ENCODE peak calls at places on chromosomes 2 and 18, in six cellular contexts. N is heart left ventricle, M is RWPE1, C is psoas muscle, K is HCT116, O is left lung. Z is an unnamed sample.

GRCh38 chr2:70479816-70480215 is 73.8 kb downstream of the TGFA start:
- DNase-seq in K (no peak), O (no peak), N (no peak), C (no peak), M (no peak), Z (no peak)

GRCh38 chr18:64142904-64143303 is 6.0 kb downstream of the LINC00305 start:
- DNase-seq in O (no peak), C (no peak), N (no peak), M (no peak), K (no peak), Z (no peak)

GRCh38 chr2:34738691-34739090 is 1139.6 kb upstream of the FAM98A start:
- DNase-seq in O (no peak), K (no peak), M (no peak), N (no peak), C (no peak), Z (no peak)

GRCh38 chr2:158098171-158098570 is 3.5 kb upstream of the UPP2 start:
- DNase-seq in M (no peak), N (no peak), C (no peak), K (no peak), O (no peak), Z (no peak)

GRCh38 chr2:108534577-108535379 is 508 bp downstream of the LIMS1 start:
- DNase-seq in N (peak), C (no peak), M (peak), O (peak), K (no peak), Z (peak)

GRCh38 chr2:78541088-78541450 is 484.4 kb upstream of the REG3G start:
- DNase-seq in M (no peak), N (no peak), O (no peak), K (no peak), C (no peak), Z (no peak)

GRCh38 chr2:39488450-39488849 is 51.4 kb upstream of the MAP4K3 start:
- DNase-seq in M (no peak), C (no peak), K (no peak), N (no peak), O (no peak), Z (no peak)

GRCh38 chr18:10973579-10974260 is 175.6 kb downstream of the PIEZO2 start:
- DNase-seq in N (no peak), K (no peak), C (no peak), M (peak), O (no peak), Z (no peak)

GRCh38 chr18:635171-635570 is 22.3 kb upstream of the TYMS start:
- DNase-seq in O (no peak), M (no peak), N (no peak), K (no peak), C (no peak), Z (no peak)

GRCh38 chr2:217890445-217890844 is 112.3 kb downstream of the TNS1 start:
- DNase-seq in C (peak), O (no peak), M (no peak), K (no peak), N (no peak), Z (peak)

GRCh38 chr2:49616800-49617199 is 462.5 kb upstream of the FSHR start:
- DNase-seq in N (no peak), O (no peak), K (no peak), C (no peak), M (no peak), Z (no peak)

GRCh38 chr2:174125151-174125550 is 123.2 kb downstream of the OLA1 start:
- DNase-seq in O (no peak), C (no peak), M (no peak), N (no peak), K (no peak), Z (no peak)

GRCh38 chr2:80256396-80257167 is 48.0 kb downstream of the LRRTM1 start:
- DNase-seq in K (no peak), O (no peak), C (no peak), N (no peak), M (peak), Z (no peak)

GRCh38 chr2:96909651-96910050 is 39.8 kb upstream of the SEMA4C start:
- DNase-seq in O (no peak), M (no peak), C (no peak), K (no peak), N (no peak), Z (no peak)

GRCh38 chr2:120599064-120599463 is 136.6 kb upstream of the GLI2 start:
- DNase-seq in O (peak), K (no peak), N (peak), C (no peak), M (no peak), Z (no peak)

GRCh38 chr2:213353419-213353818 is 69.2 kb downstream of the SPAG16 start:
- DNase-seq in K (no peak), N (no peak), M (no peak), O (no peak), C (no peak), Z (no peak)

GRCh38 chr2:70795164-70795995 is 4.9 kb upstream of the FIGLA start:
- DNase-seq in K (no peak), O (no peak), M (no peak), C (no peak), N (no peak), Z (no peak)

GRCh38 chr2:158740591-158740990 is 54.5 kb upstream of the DAPL1 start:
- DNase-seq in K (no peak), O (no peak), C (no peak), M (no peak), N (no peak), Z (no peak)

GRCh38 chr2:226554726-226555125 is 244.9 kb downstream of the IRS1 start:
- DNase-seq in O (no peak), C (no peak), N (no peak), K (no peak), M (no peak), Z (no peak)

GRCh38 chr2:154425999-154426398 is 272.5 kb upstream of the KCNJ3 start:
- DNase-seq in C (no peak), K (no peak), M (no peak), N (no peak), O (no peak), Z (no peak)

GRCh38 chr2:71379086-71379485 is 47.5 kb downstream of the ZNF638 start:
- DNase-seq in K (peak), M (peak), N (no peak), C (no peak), O (no peak), Z (no peak)

GRCh38 chr2:37231251-37232130 is at the start of the genes CEBPZ and NDUFAF7:
- DNase-seq in O (peak), M (peak), C (peak), K (peak), N (peak), Z (peak)

GRCh38 chr2:211439011-211439410 is 882.6 kb downstream of the CPS1 start:
- DNase-seq in O (no peak), M (no peak), K (no peak), N (no peak), C (no peak), Z (no peak)

GRCh38 chr2:235286624-235287368 is 207.0 kb upstream of the AGAP1 start:
- DNase-seq in N (no peak), C (no peak), O (no peak), M (no peak), K (no peak), Z (no peak)

GRCh38 chr18:32724071-32724696 is 48.6 kb downstream of the KLHL14 start:
- DNase-seq in M (no peak), C (no peak), K (no peak), N (no peak), O (no peak), Z (no peak)

GRCh38 chr2:222468338-222468737 is 44.0 kb downstream of the SGPP2 start:
- DNase-seq in N (peak), C (peak), K (no peak), O (no peak), M (no peak), Z (no peak)

GRCh38 chr2:10222-10875 is 36.0 kb downstream of the FAM110C start:
- DNase-seq in C (peak), O (peak), N (peak), K (no peak), M (no peak), Z (peak)

GRCh38 chr2:54065411-54065810 is 50.0 kb upstream of the ACYP2 start:
- DNase-seq in K (no peak), N (no peak), O (no peak), C (no peak), M (peak), Z (no peak)

GRCh38 chr2:28226558-28226957 is 166.1 kb upstream of the FOSL2 start:
- DNase-seq in O (no peak), N (no peak), C (no peak), M (no peak), K (no peak), Z (no peak)

GRCh38 chr18:26190506-26190905 is 35.7 kb upstream of the TAF4B start:
- DNase-seq in K (no peak), N (no peak), C (no peak), O (no peak), M (no peak), Z (no peak)

GRCh38 chr2:160334028-160334729 is 134.1 kb upstream of the ITGB6 start:
- DNase-seq in C (no peak), N (no peak), K (no peak), M (no peak), O (no peak), Z (no peak)

GRCh38 chr2:109372171-109372568 is 241.6 kb downstream of the SEPTIN10 start:
- DNase-seq in N (no peak), O (no peak), C (no peak), K (no peak), M (no peak), Z (no peak)

GRCh38 chr2:197293252-197294007 is 17.1 kb downstream of the ANKRD44 start:
- DNase-seq in O (no peak), K (no peak), M (no peak), N (no peak), C (no peak), Z (no peak)
- H3K27ac ChIP-seq in O (peak), K (no peak), M (no peak), N (peak), C (peak), Z (no peak)

DNA sequence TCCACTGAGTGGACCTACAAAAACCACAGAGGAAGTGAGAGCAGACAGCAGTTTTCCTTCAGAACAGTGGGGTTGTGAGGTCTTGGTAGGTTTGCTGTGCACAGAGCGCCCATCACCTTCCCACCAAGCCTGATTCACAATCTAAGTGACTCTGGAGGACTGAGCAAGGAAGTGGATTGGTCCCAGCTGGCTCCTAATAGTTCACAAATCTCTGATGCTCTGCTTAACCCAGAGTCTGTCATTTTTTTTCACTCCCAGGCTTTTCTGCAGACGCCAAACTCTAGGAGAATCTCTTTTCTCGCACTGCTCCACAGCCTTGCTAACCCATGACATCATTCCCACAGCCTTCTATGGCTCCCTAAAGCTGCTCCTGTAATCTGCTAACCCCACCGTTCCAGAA is 280.4 kb downstream of the C1D start:
- DNase-seq in C (no peak), N (no peak), K (no peak), M (no peak), O (no peak), Z (no peak)
- TF ChIP-seq CTCF in C (no peak), N (no peak), K (no peak), M (no peak), O (no peak), Z (no peak)

GRCh38 chr2:127429291-127429690 is 11.1 kb downstream of the PROC start:
- DNase-seq in K (no peak), C (no peak), O (no peak), M (no peak), N (no peak), Z (no peak)
- H3K27ac ChIP-seq in K (no peak), C (no peak), O (no peak), M (no peak), N (no peak), Z (no peak)

GRCh38 chr2:219881851-219882250 is 254.4 kb downstream of the SLC4A3 start:
- DNase-seq in C (no peak), K (no peak), O (no peak), M (no peak), N (no peak), Z (no peak)

GRCh38 chr2:219887870-219888269 is 260.4 kb downstream of the SLC4A3 start:
- DNase-seq in K (no peak), N (no peak), C (no peak), O (no peak), M (peak), Z (no peak)

DNA sequence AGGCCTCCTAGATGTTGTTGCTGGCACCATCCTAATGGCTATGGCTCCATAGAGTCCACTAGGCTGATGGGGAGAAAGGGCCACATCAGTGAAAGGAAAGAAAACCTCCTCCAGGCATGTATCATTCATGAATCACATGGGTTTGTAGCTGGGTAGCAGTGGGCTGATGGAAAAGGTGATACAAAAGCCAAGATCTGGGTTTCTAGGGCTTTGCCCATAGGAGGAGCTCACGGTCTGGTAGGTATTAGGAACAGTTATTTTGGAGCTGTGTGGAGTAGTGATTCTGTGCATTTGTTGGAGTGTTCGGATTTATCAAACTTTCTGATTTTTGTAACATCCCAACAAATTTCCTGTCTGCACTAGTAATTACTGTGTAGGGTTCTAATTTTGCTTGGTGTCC is 259.2 kb downstream of the SLC4A3 start:
- DNase-seq in N (no peak), M (peak), C (no peak), K (no peak), O (no peak), Z (no peak)
- TF ChIP-seq CTCF in N (no peak), M (no peak), C (no peak), K (peak), O (no peak), Z (no peak)